ENCODE peak calls at places on chromosome 5, in four cellular contexts. G is NCI-H2081, L is HT-29, Y is astrocyte of the spinal cord. Q is an unnamed sample.
A peak's percentile ranks its signal among the peaks of the same experiment; 100 is the strongest.

GRCh38 chr5:133869675-133869978 is 98.8 kb downstream of the C5orf15 start:
- DNase-seq in G (no peak), L (no peak), Y (no peak), Q (no peak)

GRCh38 chr5:157167219-157167621 is 1.2 kb upstream of the GARIN3 start:
- DNase-seq in G (no peak), L (no peak), Y (peak; percentile 11), Q (no peak)

GRCh38 chr5:132775439-132776076 is 1.5 kb downstream of the SEPTIN8 start:
- DNase-seq in G (no peak), L (peak; percentile 52), Y (no peak), Q (no peak)

GRCh38 chr5:154402611-154403010 is 43.2 kb upstream of the SAP30L start:
- DNase-seq in G (no peak), L (no peak), Y (no peak), Q (no peak)

GRCh38 chr5:88388476-88389170 is 120.0 kb upstream of the TMEM161B start:
- DNase-seq in G (no peak), L (no peak), Y (no peak), Q (no peak)

GRCh38 chr5:153613143-153613542 is 122.7 kb downstream of the GRIA1 start:
- DNase-seq in G (peak; percentile 22), L (no peak), Y (peak; percentile 18), Q (no peak)

GRCh38 chr5:55982957-55983381 is 11.8 kb downstream of the IL6ST start:
- DNase-seq in G (no peak), L (peak; percentile 17), Y (no peak), Q (no peak)

GRCh38 chr5:7779019-7779662 is 71.8 kb downstream of the CFAP90 start:
- DNase-seq in G (no peak), L (no peak), Y (no peak), Q (no peak)

Q was measured in Calu3.